ENCODE peak calls at places on chromosomes 3 and 15, in nine cellular contexts. N is upper lobe of right lung; L is left lung; P is MV-4-11; S is stimulated activated CD4-positive, alpha-beta T cell treated with anti-CD3 and anti-CD28 coated beads, Interleukin-4, amount 100 ng/mL, for 1 hour; R is left ventricle myocardium superior; H is A172; D is NCI-H146; Y is NCI-H1105. V is an unnamed sample.
A peak's percentile ranks its signal among the peaks of the same experiment; 100 is the strongest.

GRCh38 chr3:11549580-11550140 is 94.1 kb downstream of the VGLL4 start:
- DNase-seq in S (no peak), D (no peak), H (no peak), Y (no peak), N (no peak), L (no peak), P (no peak), R (no peak), V (no peak)

GRCh38 chr15:96343529-96344072 is 13.1 kb downstream of the NR2F2 start:
- DNase-seq in Y (no peak), P (no peak), D (no peak), R (no peak), H (no peak), S (no peak), L (no peak), N (no peak), V (no peak)

GRCh38 chr3:14485981-14486380 is 54.2 kb downstream of the GRIP2 start:
- DNase-seq in D (no peak), R (no peak), H (no peak), L (no peak), P (no peak), S (no peak), Y (no peak), N (peak; percentile 21), V (no peak)

GRCh38 chr15:33860749-33861148 is 107.5 kb upstream of the CHRM5 start:
- DNase-seq in R (no peak), L (no peak), H (peak; percentile 66), D (no peak), S (no peak), P (no peak), N (no peak), Y (no peak), V (no peak)

GRCh38 chr3:141784096-141784495 is 20.9 kb downstream of the GRK7 start:
- DNase-seq in L (no peak), H (no peak), D (no peak), P (no peak), S (no peak), Y (no peak), R (no peak), N (no peak), V (no peak)

GRCh38 chr3:71066356-71066755 is 517.2 kb downstream of the FOXP1 start:
- DNase-seq in S (peak; percentile 30), P (no peak), N (no peak), L (peak; percentile 51), Y (no peak), D (no peak), R (peak; percentile 35), H (no peak), V (peak; percentile 31)

GRCh38 chr15:35431281-35431680 is 114.7 kb downstream of the DPH6 start:
- DNase-seq in D (no peak), H (no peak), N (no peak), P (no peak), R (no peak), L (no peak), Y (no peak), S (no peak), V (no peak)

GRCh38 chr15:66953523-66954229 is 111.7 kb upstream of the SMAD3 start:
- DNase-seq in Y (no peak), P (no peak), H (no peak), N (no peak), D (no peak), L (no peak), R (no peak), S (no peak), V (no peak)

GRCh38 chr3:125591116-125591755 is 4.1 kb downstream of the OSBPL11 start:
- DNase-seq in D (no peak), L (no peak), H (no peak), S (no peak), Y (no peak), R (no peak), P (no peak), N (no peak), V (no peak)

GRCh38 chr15:76905855-76906254 is 715 bp upstream of the SCAPER start:
- DNase-seq in L (no peak), H (no peak), D (peak; percentile 49), N (no peak), S (no peak), Y (no peak), R (no peak), P (no peak), V (no peak)

GRCh38 chr3:36483709-36484108 is 103.4 kb downstream of the STAC start:
- DNase-seq in R (no peak), H (no peak), Y (no peak), N (no peak), S (no peak), D (no peak), L (no peak), P (peak; percentile 18), V (no peak)

GRCh38 chr15:36406366-36406765 is 173.1 kb upstream of the CDIN1 start:
- DNase-seq in S (no peak), R (no peak), L (no peak), D (no peak), H (no peak), Y (no peak), N (no peak), P (no peak), V (no peak)

GRCh38 chr3:133948131-133948810 is 52.6 kb upstream of the RAB6B start:
- DNase-seq in Y (no peak), P (no peak), H (no peak), D (no peak), R (no peak), S (no peak), L (no peak), N (peak; percentile 52), V (no peak)

GRCh38 chr3:100561459-100562158 is 47.8 kb upstream of the ADGRG7 start:
- DNase-seq in S (no peak), L (no peak), R (no peak), N (no peak), H (no peak), D (no peak), P (no peak), Y (no peak), V (no peak)

GRCh38 chr15:25178835-25179672 is 224.3 kb downstream of the SNRPN start:
- DNase-seq in Y (no peak), S (no peak), N (peak; percentile 48), H (no peak), R (peak; percentile 22), D (no peak), P (no peak), L (peak; percentile 22), V (no peak)

GRCh38 chr3:97235179-97235578 is 420.8 kb downstream of the EPHA6 start:
- DNase-seq in D (no peak), P (no peak), H (no peak), L (no peak), S (no peak), Y (no peak), R (no peak), N (no peak), V (no peak)

GRCh38 chr15:40894689-40895308 is 549 bp downstream of the VPS18 start:
- DNase-seq in D (peak; percentile 43), Y (no peak), S (peak; percentile 54), R (peak; percentile 60), H (peak; percentile 50), N (peak; percentile 82), P (peak; percentile 78), L (peak; percentile 56), V (no peak)

GRCh38 chr3:86988235-86988634 is 2.7 kb downstream of the VGLL3 start:
- DNase-seq in L (no peak), H (no peak), D (no peak), R (no peak), P (no peak), S (no peak), N (no peak), Y (no peak), V (no peak)

GRCh38 chr3:127289646-127290575 is 2.1 kb upstream of the PRR20G start:
- DNase-seq in R (no peak), D (no peak), H (no peak), N (no peak), L (no peak), P (no peak), Y (no peak), S (no peak), V (no peak)

GRCh38 chr3:194986208-194987043 is 284.5 kb downstream of the XXYLT1 start:
- DNase-seq in P (peak; percentile 57), R (no peak), D (no peak), L (peak; percentile 52), S (no peak), Y (no peak), N (no peak), H (no peak), V (no peak)

GRCh38 chr15:57335326-57336118 is 40.8 kb upstream of the CGNL1 start:
- DNase-seq in R (no peak), D (no peak), P (no peak), S (no peak), N (peak; percentile 51), L (no peak), H (no peak), Y (no peak), V (no peak)

GRCh38 chr15:65212097-65212496 is 824 bp upstream of the CILP start:
- DNase-seq in S (peak; percentile 29), Y (no peak), H (no peak), P (no peak), R (no peak), L (no peak), D (peak; percentile 59), N (no peak), V (no peak)

GRCh38 chr3:195250473-195251251 is 20.3 kb downstream of the XXYLT1 start:
- DNase-seq in R (no peak), L (no peak), S (no peak), D (peak; percentile 21), P (no peak), Y (peak; percentile 21), N (no peak), H (no peak), V (peak; percentile 60)

GRCh38 chr15:100897873-100898490 is 18.4 kb downstream of the ALDH1A3 start:
- DNase-seq in R (no peak), Y (no peak), S (no peak), P (no peak), N (no peak), H (no peak), L (no peak), D (no peak), V (no peak)

GRCh38 chr3:146581080-146581601 is 24.0 kb downstream of the PLSCR5 start:
- DNase-seq in R (no peak), H (no peak), P (no peak), D (no peak), N (no peak), Y (no peak), S (no peak), L (no peak), V (no peak)

GRCh38 chr3:100737334-100737733 is 28.0 kb downstream of the TFG start:
- DNase-seq in H (peak; percentile 32), S (no peak), Y (no peak), N (no peak), R (no peak), P (no peak), D (peak; percentile 7), L (no peak), V (peak; percentile 8)

GRCh38 chr3:11705049-11705448 is 61.3 kb upstream of the VGLL4 start:
- DNase-seq in R (no peak), P (no peak), S (no peak), D (no peak), L (no peak), N (no peak), H (no peak), Y (no peak), V (no peak)

GRCh38 chr3:65548848-65549625 is 489.7 kb downstream of the MAGI1 start:
- DNase-seq in R (peak; percentile 72), L (no peak), D (no peak), H (no peak), Y (no peak), P (no peak), S (no peak), N (no peak), V (no peak)

GRCh38 chr3:98070840-98071239 is 16.1 kb upstream of the OR5AC2 start:
- DNase-seq in S (no peak), D (no peak), Y (no peak), P (no peak), N (no peak), H (no peak), R (no peak), L (no peak), V (no peak)

GRCh38 chr15:46127361-46127874 is 492.6 kb downstream of the SQOR start:
- DNase-seq in L (no peak), H (no peak), N (no peak), R (no peak), P (no peak), Y (no peak), S (no peak), D (no peak), V (no peak)

GRCh38 chr15:89631902-89632264 is 23.4 kb downstream of the KIF7 start:
- DNase-seq in Y (no peak), S (no peak), R (no peak), N (no peak), D (no peak), L (no peak), P (no peak), H (no peak), V (no peak)

V was measured in NCI-H2029 treated with DMSO at 0.1 percent for 48 hours.